ENCODE peak calls at places on chromosome 21, in nine cellular contexts. S is HCT116; L is foreskin keratinocyte; W is H1; F is fibroblast of lung; C is IMR-90; Y is hepatocyte; I is BE2C; V is CD8-positive, alpha-beta T cell. O is an unnamed sample.

GRCh38 chr21:25881524-25882376 is 147.0 kb downstream of the GABPA start:
- DNase-seq in S (peak; percentile 41), L (no peak), W (no peak), F (peak; percentile 41), C (peak; percentile 61), Y (peak; percentile 74), I (peak; percentile 70), V (peak; percentile 27), O (no peak)

GRCh38 chr21:26391166-26391565 is 181.9 kb downstream of the CYYR1 start:
- DNase-seq in S (no peak), L (no peak), W (no peak), F (no peak), C (no peak), Y (no peak), I (no peak), V (no peak), O (no peak)

GRCh38 chr21:25700741-25701140 is 34.0 kb downstream of the ATP5PF start:
- DNase-seq in S (no peak), L (peak; percentile 63), W (no peak), F (no peak), C (no peak), Y (peak; percentile 9), I (no peak), V (no peak), O (no peak)

GRCh38 chr21:33886316-33886715 is 29.3 kb downstream of the ATP5PO start:
- DNase-seq in S (no peak), L (no peak), W (no peak), F (no peak), C (no peak), Y (no peak), I (no peak), V (no peak), O (no peak)

GRCh38 chr21:33036430-33037162 is 10.9 kb downstream of the OLIG2 start:
- DNase-seq in S (no peak), L (no peak), W (no peak), F (peak; percentile 75), C (peak; percentile 71), Y (no peak), I (no peak), V (no peak), O (no peak)

GRCh38 chr21:41898998-41899397 is 19.9 kb upstream of the PRDM15 start:
- DNase-seq in S (no peak), L (no peak), W (no peak), F (no peak), C (no peak), Y (no peak), I (no peak), V (no peak), O (no peak)

GRCh38 chr21:29300547-29301138 is 1.9 kb downstream of the BACH1 start:
- DNase-seq in S (no peak), L (no peak), W (no peak), F (peak; percentile 62), C (peak; percentile 56), Y (no peak), I (no peak), V (no peak), O (no peak)

GRCh38 chr21:43333301-43334062 is 93.4 kb downstream of the SIK1 start:
- DNase-seq in S (no peak), L (peak; percentile 85), W (no peak), F (peak; percentile 92), C (peak; percentile 96), Y (peak; percentile 88), I (no peak), V (no peak), O (peak; percentile 65)

GRCh38 chr21:20875741-20876140 is 122.5 kb upstream of the NCAM2 start:
- DNase-seq in S (no peak), L (no peak), W (no peak), F (no peak), C (no peak), Y (peak; percentile 10), I (no peak), V (no peak), O (no peak)

GRCh38 chr21:25963186-25963585 is 207.4 kb downstream of the APP start:
- DNase-seq in S (peak; percentile 75), L (peak; percentile 60), W (no peak), F (peak; percentile 77), C (peak; percentile 34), Y (no peak), I (no peak), V (no peak), O (peak; percentile 57)

GRCh38 chr21:17613242-17613676 is 558 bp upstream of the BTG3 start:
- DNase-seq in S (no peak), L (no peak), W (no peak), F (peak; percentile 21), C (no peak), Y (peak; percentile 42), I (no peak), V (peak; percentile 8), O (no peak)

GRCh38 chr21:33286600-33287456 is 20.7 kb downstream of the IL10RB start:
- DNase-seq in S (peak; percentile 38), L (no peak), W (no peak), F (peak; percentile 91), C (peak; percentile 70), Y (no peak), I (no peak), V (no peak), O (no peak)

GRCh38 chr21:31700040-31700439 is 31.9 kb downstream of the SCAF4 start:
- DNase-seq in S (no peak), L (no peak), W (no peak), F (no peak), C (no peak), Y (no peak), I (no peak), V (no peak), O (no peak)
- TF ChIP-seq CTCF in S (no peak), L (no peak), W (no peak), F (no peak), C (no peak), Y (no peak), I (no peak), V (no peak), O (no peak)

DNA sequence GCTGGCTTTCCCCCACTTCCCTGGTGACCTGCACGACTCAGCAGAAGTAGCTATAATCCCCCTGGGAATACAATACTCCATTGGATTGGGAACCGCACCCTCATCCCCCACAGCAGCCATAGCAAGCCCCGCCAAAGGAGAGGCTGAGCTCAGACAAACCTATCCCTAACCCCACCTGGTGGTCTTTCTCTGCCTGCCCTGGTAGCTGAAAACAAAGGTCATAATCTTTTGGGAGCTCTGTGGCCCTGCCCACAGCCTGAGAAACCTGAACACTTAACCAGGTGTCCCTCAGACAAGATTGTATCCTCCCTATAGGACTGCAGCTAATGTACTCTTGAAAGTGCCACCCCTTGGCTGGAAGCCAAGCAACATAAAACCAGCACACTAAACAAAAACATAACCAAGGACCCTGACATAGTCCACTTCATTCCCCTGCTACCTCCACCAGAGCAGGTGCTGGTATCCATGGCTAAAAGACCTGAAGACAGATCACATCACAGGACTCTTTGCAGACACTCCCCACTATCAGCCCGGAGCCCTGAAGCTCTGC is 71.6 kb upstream of the RUNX1 start:
- DNase-seq in S (no peak), L (no peak), W (no peak), F (no peak), C (no peak), Y (no peak), I (no peak), V (no peak), O (no peak)
- H3K27me3 ChIP-seq in S (no peaks in the 10 kb centered on the region), L (no peaks in the 10 kb centered on the region), W (no peaks in the 10 kb centered on the region), F (no peaks in the 10 kb centered on the region), C (no peaks in the 10 kb centered on the region), Y (no peaks in the 10 kb centered on the region), I (no peaks in the 10 kb centered on the region), V (no peaks in the 10 kb centered on the region), O (no peaks in the 10 kb centered on the region)

DNA sequence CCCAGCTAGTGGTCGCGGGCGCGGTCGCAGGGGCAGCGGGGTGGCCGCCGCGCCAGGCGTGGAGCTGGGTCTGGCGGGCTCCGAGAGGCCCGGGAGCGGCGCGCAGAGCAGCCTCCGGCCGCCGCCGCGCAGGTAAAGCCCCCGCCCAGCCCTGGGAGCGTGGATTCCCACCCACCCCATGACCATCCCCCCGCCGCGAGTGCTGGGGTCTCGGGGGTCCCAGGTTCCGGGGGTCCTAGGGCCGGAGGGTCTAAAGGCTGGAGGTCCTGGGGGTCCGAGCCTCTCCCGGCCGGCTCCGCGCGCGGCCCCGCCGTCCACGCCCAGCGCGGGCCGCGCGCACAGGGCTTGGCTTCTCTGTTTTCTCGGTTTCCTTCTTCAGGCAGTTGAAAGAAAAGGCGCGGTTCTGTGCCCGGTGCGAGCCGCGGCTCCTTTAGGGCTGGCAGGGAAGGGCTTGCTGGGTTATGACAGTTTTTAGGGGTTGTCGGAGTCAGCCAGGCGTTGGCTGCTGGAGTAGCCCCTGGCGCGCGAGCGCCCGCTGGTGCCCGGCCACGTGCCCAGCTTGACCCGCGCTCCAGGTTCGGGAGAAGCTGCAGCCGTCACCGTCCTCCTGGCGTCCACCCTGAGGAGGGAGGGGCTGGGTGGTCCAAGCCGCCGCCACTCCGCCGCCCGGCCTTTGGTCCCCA is 355 bp downstream of the LRRC3 start:
- DNase-seq in S (no peak), L (no peak), W (no peak), F (peak; percentile 13), C (no peak), Y (peak; percentile 69), I (no peak), V (no peak), O (no peak)
- TF ChIP-seq CTCF in S (peak; percentile 16), L (peak; percentile 51), W (peak; percentile 1), F (no peak), C (no peak), Y (peak; percentile 37), I (no peak), V (no peak), O (peak; percentile 11)

GRCh38 chr21:44903689-44904088 is 17.0 kb downstream of the ITGB2 start:
- DNase-seq in S (no peak), L (no peak), W (no peak), F (no peak), C (no peak), Y (no peak), I (no peak), V (no peak), O (no peak)

GRCh38 chr21:44901391-44902074 is 19.2 kb downstream of the ITGB2 start:
- DNase-seq in S (no peak), L (no peak), W (no peak), F (no peak), C (no peak), Y (no peak), I (peak; percentile 4), V (no peak), O (no peak)

GRCh38 chr21:44902268-44903053 is 18.2 kb downstream of the ITGB2 start:
- DNase-seq in S (no peak), L (no peak), W (no peak), F (no peak), C (no peak), Y (no peak), I (peak; percentile 0), V (no peak), O (no peak)

GRCh38 chr21:44904141-44904923 is 16.4 kb downstream of the ITGB2 start:
- DNase-seq in S (no peak), L (no peak), W (no peak), F (no peak), C (no peak), Y (no peak), I (no peak), V (no peak), O (no peak)

DNA sequence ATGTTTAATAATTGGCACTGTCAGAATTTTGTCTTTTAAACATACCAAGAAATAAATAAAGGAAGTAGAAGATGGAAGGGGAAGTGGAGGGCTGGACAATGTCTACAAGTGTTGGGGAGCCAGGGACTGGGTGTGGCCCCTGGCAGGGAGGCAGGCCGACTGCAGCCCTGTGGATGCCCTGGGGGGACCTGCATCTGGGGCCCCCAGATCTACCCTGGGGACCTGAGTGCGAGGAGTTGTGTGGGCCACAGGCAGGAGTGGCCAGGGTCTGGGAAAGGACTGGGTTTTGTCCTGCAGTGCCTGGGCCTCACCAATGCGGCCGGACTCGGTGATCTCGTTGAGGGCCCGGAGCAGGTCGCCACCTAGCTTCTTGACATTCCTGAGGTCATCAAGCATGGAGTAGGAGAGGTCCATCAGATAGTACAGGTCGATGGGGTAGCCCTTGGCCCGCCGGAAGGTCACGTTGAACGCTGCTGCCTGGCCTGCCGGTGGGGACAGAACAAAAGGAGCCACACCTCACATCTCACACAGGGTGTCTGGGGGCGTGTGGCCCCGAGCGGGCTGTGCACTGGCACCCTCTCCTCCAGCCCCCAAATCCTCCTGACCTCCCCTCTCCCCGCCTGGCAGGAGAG is 17.5 kb downstream of the ITGB2 start:
- DNase-seq in S (no peak), L (no peak), W (no peak), F (no peak), C (no peak), Y (no peak), I (no peak), V (no peak), O (no peak)
- H3K27me3 ChIP-seq in S (peaks cover 11% of the 10 kb centered on the region), L (peaks cover 18% of the 10 kb centered on the region), W (no peaks in the 10 kb centered on the region), F (peaks cover 16% of the 10 kb centered on the region), C (peaks cover 79% of the 10 kb centered on the region), Y (peaks cover 4% of the 10 kb centered on the region), I (no peaks in the 10 kb centered on the region), V (no peaks in the 10 kb centered on the region), O (peaks cover 36% of the 10 kb centered on the region)

O was measured in kidney epithelial cell.